ENCODE peak calls at places on chromosomes 7 and 10, in four cellular contexts. W, A, T and S are unnamed samples.

GRCh38 chr7:152336754-152337368 is 98.9 kb downstream of the KMT2C start:
- DNase-seq in W (no peak), A (peak), T (peak), S (peak)

GRCh38 chr7:6730343-6730633 is 23.5 kb upstream of the ZNF12 start:
- DNase-seq in W (no peak), A (peak), T (no peak), S (no peak)

GRCh38 chr10:6558759-6559429 is 21.2 kb downstream of the PRKCQ start:
- DNase-seq in W (no peak), A (no peak), T (no peak), S (no peak)

GRCh38 chr7:131574741-131575140 is 18.3 kb upstream of the PODXL start:
- DNase-seq in W (no peak), A (no peak), T (no peak), S (no peak)

GRCh38 chr7:108311446-108312168 is 144.6 kb downstream of the NRCAM start:
- DNase-seq in W (no peak), A (no peak), T (no peak), S (no peak)

GRCh38 chr10:70579234-70580002 is 23.1 kb downstream of the PRF1 start:
- DNase-seq in W (no peak), A (no peak), T (peak), S (peak)

GRCh38 chr10:120477723-120478270 is 20.8 kb downstream of the PLPP4 start:
- DNase-seq in W (no peak), A (no peak), T (no peak), S (no peak)

GRCh38 chr7:30028749-30029635 is 780 bp downstream of the PLEKHA8 start:
- DNase-seq in W (peak), A (peak), T (peak), S (peak)

GRCh38 chr7:111098011-111098925 is 7.3 kb downstream of the LRRN3 start:
- DNase-seq in W (peak), A (peak), T (peak), S (peak)

GRCh38 chr7:55310626-55311025 is 54.5 kb upstream of the LANCL2 start:
- DNase-seq in W (no peak), A (no peak), T (no peak), S (no peak)

GRCh38 chr10:63120554-63120953 is 12.6 kb upstream of the NRBF2 start:
- DNase-seq in W (no peak), A (peak), T (no peak), S (no peak)